ENCODE peak calls at places on chromosomes 12 and 14, in eight cellular contexts. P is nephron progenitor cell, J is BE2C, U is fibroblast of the aortic adventitia, K is posterior cingulate gyrus, W is heart right ventricle, F is Ammon's horn, A is cardiac fibroblast. G is an unnamed sample.

GRCh38 chr12:68304626-68305025 is 27.5 kb downstream of the MDM1 start:
- DNase-seq in J (no peak), P (no peak), A (peak; percentile 16), K (no peak), F (no peak), U (no peak), W (no peak), G (no peak)

GRCh38 chr12:54379401-54380201 is 4.9 kb downstream of the ZNF385A start:
- DNase-seq in J (peak; percentile 98), F (peak; percentile 94), U (peak; percentile 82), W (peak; percentile 94), K (peak; percentile 93), P (peak; percentile 97), A (peak; percentile 89), G (peak; percentile 87)

GRCh38 chr12:20946732-20947131 is 136.2 kb downstream of the SLCO1B3 start:
- DNase-seq in P (peak; percentile 49), A (peak; percentile 1), U (peak; percentile 12), F (no peak), W (no peak), J (peak; percentile 53), K (peak; percentile 14), G (peak; percentile 71)

GRCh38 chr12:121494093-121494787 is 86.6 kb downstream of the KDM2B start:
- DNase-seq in F (no peak), J (peak; percentile 54), W (peak; percentile 47), K (peak; percentile 45), P (peak; percentile 64), U (peak; percentile 48), A (peak; percentile 51), G (peak; percentile 44)

GRCh38 chr14:75531256-75531655 is 9.0 kb downstream of the BATF start:
- DNase-seq in J (no peak), P (no peak), F (no peak), K (no peak), A (peak; percentile 62), W (no peak), U (no peak), G (no peak)

GRCh38 chr12:93638095-93638494 is 39.1 kb upstream of the CRADD start:
- DNase-seq in F (no peak), W (no peak), P (no peak), K (no peak), J (no peak), U (peak; percentile 21), A (no peak), G (no peak)

GRCh38 chr12:49644620-49644994 is 21.2 kb downstream of the PRPF40B start:
- DNase-seq in F (peak; percentile 92), P (peak; percentile 77), U (peak; percentile 80), J (peak; percentile 87), A (peak; percentile 85), W (peak; percentile 80), K (peak; percentile 89), G (peak; percentile 64)

GRCh38 chr14:23645504-23645811 is 9.3 kb downstream of the DHRS2 start:
- DNase-seq in U (no peak), K (no peak), F (no peak), J (no peak), W (no peak), P (no peak), A (no peak), G (no peak)

GRCh38 chr12:94266390-94266789 is 118.0 kb downstream of the PLXNC1 start:
- DNase-seq in W (no peak), P (no peak), F (peak; percentile 34), A (no peak), J (no peak), U (no peak), K (no peak), G (no peak)

GRCh38 chr12:117643971-117644370 is 282.5 kb upstream of the NOS1 start:
- DNase-seq in J (no peak), W (no peak), U (no peak), A (no peak), P (no peak), K (no peak), F (no peak), G (no peak)

GRCh38 chr12:110853856-110854255 is 7.1 kb downstream of the CCDC63 start:
- DNase-seq in P (no peak), A (peak; percentile 61), W (no peak), F (no peak), J (peak; percentile 23), K (no peak), U (peak; percentile 24), G (no peak)

GRCh38 chr14:77314043-77314442 is 6.6 kb downstream of the POMT2 start:
- DNase-seq in A (peak; percentile 79), P (no peak), F (peak; percentile 79), U (peak; percentile 63), W (no peak), J (no peak), K (peak; percentile 54), G (no peak)